ENCODE peak calls at places on chromosome 16, in six cellular contexts. One of them, this sample, is unnamed.

GRCh38 chr16:46972971-46973456 is 460 bp downstream of the DNAJA2 start:
- DNase-seq in endothelial cell: peak
- DNase-seq in head of caudate nucleus: peak
- DNase-seq in MCF 10A: no peak
- DNase-seq in WTC11: peak
- DNase-seq in Calu3: peak
- DNase-seq in this sample: peak

GRCh38 chr16:69709456-69710084 is 16.8 kb downstream of the NQO1 start:
- DNase-seq in endothelial cell: no peak
- DNase-seq in head of caudate nucleus: no peak
- DNase-seq in MCF 10A: peak
- DNase-seq in WTC11: no peak
- DNase-seq in Calu3: no peak
- DNase-seq in this sample: no peak

GRCh38 chr16:88931936-88932335 is 45.1 kb downstream of the CBFA2T3 start:
- DNase-seq in endothelial cell: no peak
- DNase-seq in head of caudate nucleus: no peak
- DNase-seq in MCF 10A: no peak
- DNase-seq in WTC11: no peak
- DNase-seq in Calu3: no peak
- DNase-seq in this sample: no peak

GRCh38 chr16:55475919-55476318 is 3.1 kb upstream of the MMP2 start:
- DNase-seq in endothelial cell: no peak
- DNase-seq in head of caudate nucleus: no peak
- DNase-seq in MCF 10A: no peak
- DNase-seq in WTC11: no peak
- DNase-seq in Calu3: no peak
- DNase-seq in this sample: no peak

GRCh38 chr16:2186064-2186463 is 10.3 kb downstream of the CASKIN1 start:
- DNase-seq in endothelial cell: no peak
- DNase-seq in head of caudate nucleus: no peak
- DNase-seq in MCF 10A: no peak
- DNase-seq in WTC11: no peak
- DNase-seq in Calu3: no peak
- DNase-seq in this sample: no peak

GRCh38 chr16:50270510-50271147 is 4.3 kb downstream of the ADCY7 start:
- DNase-seq in endothelial cell: no peak
- DNase-seq in head of caudate nucleus: no peak
- DNase-seq in MCF 10A: no peak
- DNase-seq in WTC11: no peak
- DNase-seq in Calu3: no peak
- DNase-seq in this sample: no peak

GRCh38 chr16:75996491-75996890 is 270.2 kb upstream of the CPHXL start:
- DNase-seq in endothelial cell: no peak
- DNase-seq in head of caudate nucleus: no peak
- DNase-seq in MCF 10A: peak
- DNase-seq in WTC11: no peak
- DNase-seq in Calu3: no peak
- DNase-seq in this sample: no peak

GRCh38 chr16:85126731-85127662 is 14.7 kb upstream of the CIBAR2 start:
- DNase-seq in endothelial cell: no peak
- DNase-seq in head of caudate nucleus: peak
- DNase-seq in MCF 10A: peak
- DNase-seq in WTC11: peak
- DNase-seq in Calu3: peak
- DNase-seq in this sample: peak

GRCh38 chr16:87288753-87289362 is 28.3 kb downstream of the C16orf95 start:
- DNase-seq in endothelial cell: no peak
- DNase-seq in head of caudate nucleus: no peak
- DNase-seq in MCF 10A: no peak
- DNase-seq in WTC11: no peak
- DNase-seq in Calu3: no peak
- DNase-seq in this sample: no peak

GRCh38 chr16:30060354-30061194 is 5.0 kb upstream of the ALDOA start:
- DNase-seq in endothelial cell: no peak
- DNase-seq in head of caudate nucleus: no peak
- DNase-seq in MCF 10A: no peak
- DNase-seq in WTC11: no peak
- DNase-seq in Calu3: no peak
- DNase-seq in this sample: no peak

GRCh38 chr16:85463672-85464071 is 149.4 kb upstream of the GSE1 start:
- DNase-seq in endothelial cell: no peak
- DNase-seq in head of caudate nucleus: no peak
- DNase-seq in MCF 10A: no peak
- DNase-seq in WTC11: no peak
- DNase-seq in Calu3: no peak
- DNase-seq in this sample: no peak

GRCh38 chr16:72811867-72812266 is 236.1 kb downstream of the ZFHX3 start:
- DNase-seq in endothelial cell: no peak
- DNase-seq in head of caudate nucleus: no peak
- DNase-seq in MCF 10A: no peak
- DNase-seq in WTC11: no peak
- DNase-seq in Calu3: no peak
- DNase-seq in this sample: no peak

GRCh38 chr16:48522041-48522440 is 87.9 kb downstream of the N4BP1 start:
- DNase-seq in endothelial cell: no peak
- DNase-seq in head of caudate nucleus: no peak
- DNase-seq in MCF 10A: no peak
- DNase-seq in WTC11: no peak
- DNase-seq in Calu3: no peak
- DNase-seq in this sample: no peak

GRCh38 chr16:47928008-47928407 is 227.8 kb downstream of the ABCC12 start:
- DNase-seq in endothelial cell: no peak
- DNase-seq in head of caudate nucleus: no peak
- DNase-seq in MCF 10A: peak
- DNase-seq in WTC11: peak
- DNase-seq in Calu3: peak
- DNase-seq in this sample: peak

This sample was measured in endodermal cell.